ENCODE peak calls at places on chromosomes 5 and 9, in five cellular contexts. One of them, this sample, is unnamed. For H3K4me1, the result is how much of the 10 kb centered on the place peaks cover.

GRCh38 chr9:105205787-105206511 is 38.5 kb upstream of the SLC44A1 start:
- DNase-seq in mammary epithelial cell: no peak
- DNase-seq in SJSA1: no peak
- DNase-seq in BE2C: no peak
- DNase-seq in H9: no peak
- DNase-seq in this sample: no peak

GRCh38 chr5:31291323-31291854 is 97.9 kb downstream of the CDH6 start:
- DNase-seq in BE2C: peak
- DNase-seq in SJSA1: no peak
- DNase-seq in H9: peak
- DNase-seq in mammary epithelial cell: no peak
- DNase-seq in this sample: no peak

GRCh38 chr5:42804717-42805339 is 6.9 kb downstream of the SELENOP start:
- DNase-seq in mammary epithelial cell: no peak
- DNase-seq in BE2C: no peak
- DNase-seq in SJSA1: no peak
- DNase-seq in H9: no peak
- DNase-seq in this sample: no peak

GRCh38 chr5:67400752-67401151 is 204.2 kb upstream of the CD180 start:
- DNase-seq in BE2C: no peak
- DNase-seq in mammary epithelial cell: no peak
- DNase-seq in H9: no peak
- DNase-seq in SJSA1: no peak
- DNase-seq in this sample: no peak

GRCh38 chr5:180160822-180161221 is 48.2 kb downstream of the RASGEF1C start:
- DNase-seq in SJSA1: no peak
- DNase-seq in H9: no peak
- DNase-seq in BE2C: no peak
- DNase-seq in mammary epithelial cell: no peak
- DNase-seq in this sample: no peak

GRCh38 chr9:131845286-131846011 is 105.6 kb upstream of the RAPGEF1 start:
- DNase-seq in BE2C: no peak
- DNase-seq in H9: no peak
- DNase-seq in SJSA1: no peak
- DNase-seq in mammary epithelial cell: no peak
- DNase-seq in this sample: no peak

GRCh38 chr5:91269198-91269597 is 113.9 kb downstream of the ARRDC3 start:
- DNase-seq in BE2C: no peak
- DNase-seq in H9: no peak
- DNase-seq in mammary epithelial cell: peak
- DNase-seq in SJSA1: no peak
- DNase-seq in this sample: no peak

GRCh38 chr9:20552874-20553624 is 69.2 kb downstream of the MLLT3 start:
- DNase-seq in BE2C: no peak
- DNase-seq in H9: no peak
- DNase-seq in mammary epithelial cell: no peak
- DNase-seq in SJSA1: no peak
- DNase-seq in this sample: no peak

GRCh38 chr5:109823597-109823996 is 133.9 kb downstream of the MAN2A1 start:
- DNase-seq in BE2C: no peak
- DNase-seq in mammary epithelial cell: no peak
- DNase-seq in SJSA1: no peak
- DNase-seq in H9: no peak
- DNase-seq in this sample: no peak

GRCh38 chr9:137943655-137944054 is 66.1 kb downstream of the CACNA1B start:
- DNase-seq in H9: no peak
- DNase-seq in SJSA1: no peak
- DNase-seq in mammary epithelial cell: no peak
- DNase-seq in BE2C: no peak
- DNase-seq in this sample: no peak

GRCh38 chr5:134549714-134550113 is 24.2 kb downstream of the JADE2 start:
- DNase-seq in H9: no peak
- DNase-seq in SJSA1: no peak
- DNase-seq in mammary epithelial cell: peak
- DNase-seq in BE2C: no peak
- DNase-seq in this sample: no peak
- H3K4me1 ChIP-seq in H9: under half
- H3K4me1 ChIP-seq in SJSA1: half or more
- H3K4me1 ChIP-seq in mammary epithelial cell: under half
- H3K4me1 ChIP-seq in BE2C: under half
- H3K4me1 ChIP-seq in this sample: under half

GRCh38 chr5:34648039-34648438 is 8.1 kb upstream of the RAI14 start:
- DNase-seq in mammary epithelial cell: no peak
- DNase-seq in SJSA1: no peak
- DNase-seq in BE2C: no peak
- DNase-seq in H9: no peak
- DNase-seq in this sample: no peak
- H3K4me1 ChIP-seq in mammary epithelial cell: under half
- H3K4me1 ChIP-seq in SJSA1: under half
- H3K4me1 ChIP-seq in BE2C: under half
- H3K4me1 ChIP-seq in H9: under half
- H3K4me1 ChIP-seq in this sample: under half

GRCh38 chr9:89493181-89493580 is 4.7 kb downstream of the SEMA4D start:
- DNase-seq in SJSA1: no peak
- DNase-seq in H9: no peak
- DNase-seq in mammary epithelial cell: no peak
- DNase-seq in BE2C: no peak
- DNase-seq in this sample: no peak

GRCh38 chr9:89495824-89496555 is 1.9 kb downstream of the SEMA4D start:
- DNase-seq in mammary epithelial cell: no peak
- DNase-seq in SJSA1: no peak
- DNase-seq in BE2C: no peak
- DNase-seq in H9: no peak
- DNase-seq in this sample: no peak

GRCh38 chr9:89493671-89494070 is 4.2 kb downstream of the SEMA4D start:
- DNase-seq in BE2C: no peak
- DNase-seq in mammary epithelial cell: no peak
- DNase-seq in SJSA1: no peak
- DNase-seq in H9: no peak
- DNase-seq in this sample: no peak

GRCh38 chr9:89492586-89492985 is 5.3 kb downstream of the SEMA4D start:
- DNase-seq in mammary epithelial cell: no peak
- DNase-seq in SJSA1: no peak
- DNase-seq in BE2C: no peak
- DNase-seq in H9: no peak
- DNase-seq in this sample: no peak

GRCh38 chr9:89494199-89494598 is 3.7 kb downstream of the SEMA4D start:
- DNase-seq in SJSA1: no peak
- DNase-seq in mammary epithelial cell: no peak
- DNase-seq in H9: no peak
- DNase-seq in BE2C: no peak
- DNase-seq in this sample: no peak
- H3K4me1 ChIP-seq in SJSA1: under half
- H3K4me1 ChIP-seq in mammary epithelial cell: under half
- H3K4me1 ChIP-seq in H9: under half
- H3K4me1 ChIP-seq in BE2C: under half
- H3K4me1 ChIP-seq in this sample: under half

GRCh38 chr5:138925090-138925635 is 50.0 kb upstream of the LRRTM2 start:
- DNase-seq in SJSA1: no peak
- DNase-seq in H9: no peak
- DNase-seq in mammary epithelial cell: no peak
- DNase-seq in BE2C: no peak
- DNase-seq in this sample: no peak
- H3K4me1 ChIP-seq in SJSA1: under half
- H3K4me1 ChIP-seq in H9: under half
- H3K4me1 ChIP-seq in mammary epithelial cell: under half
- H3K4me1 ChIP-seq in BE2C: under half
- H3K4me1 ChIP-seq in this sample: under half

GRCh38 chr9:114157516-114158176 is 2.3 kb downstream of the COL27A1 start:
- DNase-seq in SJSA1: no peak
- DNase-seq in H9: no peak
- DNase-seq in mammary epithelial cell: peak
- DNase-seq in BE2C: no peak
- DNase-seq in this sample: peak
- H3K4me1 ChIP-seq in SJSA1: under half
- H3K4me1 ChIP-seq in H9: under half
- H3K4me1 ChIP-seq in mammary epithelial cell: under half
- H3K4me1 ChIP-seq in BE2C: under half
- H3K4me1 ChIP-seq in this sample: under half

DNA sequence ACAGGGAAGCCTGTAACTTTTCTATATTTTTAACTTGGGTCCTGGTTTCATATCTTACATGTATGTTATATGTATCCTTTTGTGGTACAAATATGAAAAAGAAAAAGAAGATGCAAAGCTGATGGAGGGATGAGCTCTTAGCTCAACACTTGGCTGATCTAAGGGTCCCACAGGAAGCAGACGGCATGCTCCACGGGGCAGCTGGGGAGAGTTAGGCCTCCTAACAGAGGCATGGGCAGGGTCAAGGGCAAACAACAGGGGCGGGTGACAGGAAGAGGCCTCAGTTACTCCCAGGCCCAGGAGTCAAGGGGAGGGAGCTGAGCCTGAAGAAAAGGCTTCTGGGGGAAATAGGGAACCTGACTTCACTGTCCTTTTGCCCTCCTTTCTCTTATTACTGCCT is 287.2 kb downstream of the ZSWIM6 start:
- DNase-seq in BE2C: no peak
- DNase-seq in SJSA1: no peak
- DNase-seq in H9: no peak
- DNase-seq in mammary epithelial cell: no peak
- DNase-seq in this sample: no peak
- H3K4me1 ChIP-seq in BE2C: under half
- H3K4me1 ChIP-seq in SJSA1: under half
- H3K4me1 ChIP-seq in H9: under half
- H3K4me1 ChIP-seq in mammary epithelial cell: under half
- H3K4me1 ChIP-seq in this sample: under half

GRCh38 chr5:15645376-15645775 is 145.4 kb downstream of the FBXL7 start:
- DNase-seq in H9: no peak
- DNase-seq in SJSA1: no peak
- DNase-seq in mammary epithelial cell: no peak
- DNase-seq in BE2C: no peak
- DNase-seq in this sample: no peak
- H3K4me1 ChIP-seq in H9: under half
- H3K4me1 ChIP-seq in SJSA1: under half
- H3K4me1 ChIP-seq in mammary epithelial cell: under half
- H3K4me1 ChIP-seq in BE2C: under half
- H3K4me1 ChIP-seq in this sample: under half

GRCh38 chr5:3104446-3105047 is 353.1 kb upstream of the IRX2 start:
- DNase-seq in BE2C: no peak
- DNase-seq in SJSA1: no peak
- DNase-seq in H9: no peak
- DNase-seq in mammary epithelial cell: no peak
- DNase-seq in this sample: no peak
- H3K4me1 ChIP-seq in BE2C: under half
- H3K4me1 ChIP-seq in SJSA1: under half
- H3K4me1 ChIP-seq in H9: under half
- H3K4me1 ChIP-seq in mammary epithelial cell: under half
- H3K4me1 ChIP-seq in this sample: under half

DNA sequence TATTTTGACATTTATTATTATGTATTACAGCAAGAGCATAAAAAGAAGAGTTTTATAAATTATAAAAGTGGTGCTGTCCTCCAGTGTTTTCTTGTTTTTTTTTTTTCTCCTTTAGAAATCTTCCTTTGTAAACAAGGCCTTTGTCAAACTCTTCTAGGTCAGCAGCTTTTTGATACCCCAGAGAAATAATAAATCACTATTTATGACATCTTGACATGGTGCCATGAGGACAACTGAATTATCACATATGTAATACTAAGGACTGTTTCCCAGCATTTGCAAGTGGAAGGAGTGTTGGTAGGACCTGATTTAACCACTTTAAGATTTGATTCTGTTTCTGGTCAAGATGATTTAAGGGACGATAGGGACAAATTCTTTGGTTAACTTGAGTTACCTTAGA is 4.6 kb downstream of the SMARCA2 start:
- DNase-seq in H9: no peak
- DNase-seq in BE2C: no peak
- DNase-seq in mammary epithelial cell: no peak
- DNase-seq in SJSA1: no peak
- DNase-seq in this sample: no peak
- H3K4me1 ChIP-seq in H9: under half
- H3K4me1 ChIP-seq in BE2C: under half
- H3K4me1 ChIP-seq in mammary epithelial cell: under half
- H3K4me1 ChIP-seq in SJSA1: under half
- H3K4me1 ChIP-seq in this sample: under half

DNA sequence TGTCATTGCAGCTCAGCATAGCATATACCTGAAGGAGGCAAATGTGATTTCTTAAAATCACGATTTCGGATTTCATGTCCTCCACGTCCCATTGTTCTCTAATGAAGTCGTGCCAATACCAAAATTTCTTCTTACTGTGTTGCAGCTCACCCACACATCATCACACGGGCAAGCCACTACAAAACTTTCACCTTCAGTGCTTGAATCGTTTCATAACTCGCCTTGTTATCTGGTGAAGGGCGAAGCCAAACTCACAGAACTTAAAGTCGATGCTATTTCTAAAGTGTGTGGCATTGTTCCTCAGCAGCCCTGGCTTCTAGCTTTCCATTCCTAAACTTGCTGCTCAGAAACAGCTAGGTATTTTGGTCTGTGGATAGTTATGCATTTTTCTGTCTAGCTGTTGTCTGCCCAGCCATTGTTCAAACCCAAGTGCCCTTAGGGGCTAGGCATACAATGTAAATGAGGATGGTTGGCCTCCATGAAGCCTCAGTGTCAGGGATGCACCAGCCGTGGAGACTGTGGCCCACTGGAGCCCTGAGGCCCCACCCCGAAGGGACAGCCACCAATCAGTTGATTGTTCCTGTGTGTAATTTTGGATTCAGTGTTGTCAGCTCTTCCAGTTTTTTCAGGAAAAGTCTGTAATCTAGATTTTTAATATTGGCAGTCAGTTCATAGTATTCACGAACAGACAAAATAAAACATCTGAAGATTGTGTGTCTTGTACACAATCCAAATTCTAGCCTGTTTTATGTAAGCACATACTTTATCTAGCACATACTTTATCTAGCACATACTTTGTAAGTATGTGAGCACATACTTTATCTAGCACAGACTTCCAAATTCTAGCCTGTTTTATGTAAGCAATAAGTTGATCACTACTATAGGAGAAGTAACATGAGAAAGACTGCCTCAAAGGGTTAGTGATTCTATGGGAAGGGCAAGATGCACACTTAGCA is 112.8 kb downstream of the DAPK1 start:
- DNase-seq in BE2C: no peak
- DNase-seq in H9: no peak
- DNase-seq in SJSA1: no peak
- DNase-seq in mammary epithelial cell: peak
- DNase-seq in this sample: no peak
- H3K4me1 ChIP-seq in BE2C: under half
- H3K4me1 ChIP-seq in H9: under half
- H3K4me1 ChIP-seq in SJSA1: half or more
- H3K4me1 ChIP-seq in mammary epithelial cell: under half
- H3K4me1 ChIP-seq in this sample: under half

This sample was measured in foreskin keratinocyte.